ENCODE peak calls at places on chromosome 10, in six cellular contexts. One of them, this sample, is unnamed.

GRCh38 chr10:22988581-22989360 is 60.9 kb downstream of the ARMC3 start:
- DNase-seq in H9: no peak
- DNase-seq in IMR-90: peak; percentile 47
- DNase-seq in mesenchymal stem cell: peak; percentile 65
- DNase-seq in H1: no peak
- DNase-seq in trophoblast cell: peak; percentile 52
- DNase-seq in this sample: peak; percentile 60

GRCh38 chr10:89373916-89374711 is 3.7 kb upstream of the IFIT1B start:
- DNase-seq in H9: no peak
- DNase-seq in IMR-90: peak; percentile 94
- DNase-seq in mesenchymal stem cell: peak; percentile 86
- DNase-seq in H1: no peak
- DNase-seq in trophoblast cell: no peak
- DNase-seq in this sample: no peak

GRCh38 chr10:131838921-131839320 is 61.9 kb upstream of the PPP2R2D start:
- DNase-seq in H9: no peak
- DNase-seq in IMR-90: no peak
- DNase-seq in mesenchymal stem cell: no peak
- DNase-seq in H1: no peak
- DNase-seq in trophoblast cell: no peak
- DNase-seq in this sample: no peak

GRCh38 chr10:92342801-92343200 is 51.8 kb downstream of the MARCHF5 start:
- DNase-seq in H9: no peak
- DNase-seq in IMR-90: peak; percentile 61
- DNase-seq in mesenchymal stem cell: no peak
- DNase-seq in H1: no peak
- DNase-seq in trophoblast cell: no peak
- DNase-seq in this sample: no peak

GRCh38 chr10:125083576-125083920 is 76.8 kb downstream of the CTBP2 start:
- DNase-seq in H9: no peak
- DNase-seq in IMR-90: peak; percentile 97
- DNase-seq in mesenchymal stem cell: peak; percentile 98
- DNase-seq in H1: no peak
- DNase-seq in trophoblast cell: no peak
- DNase-seq in this sample: no peak

GRCh38 chr10:373516-374309 is 238.5 kb downstream of the ZMYND11 start:
- DNase-seq in H9: no peak
- DNase-seq in IMR-90: peak; percentile 63
- DNase-seq in mesenchymal stem cell: peak; percentile 79
- DNase-seq in H1: no peak
- DNase-seq in trophoblast cell: peak; percentile 55
- DNase-seq in this sample: peak; percentile 12

GRCh38 chr10:76523215-76523614 is 1091.8 kb downstream of the LRMDA start:
- DNase-seq in H9: no peak
- DNase-seq in IMR-90: no peak
- DNase-seq in mesenchymal stem cell: no peak
- DNase-seq in H1: no peak
- DNase-seq in trophoblast cell: no peak
- DNase-seq in this sample: no peak

GRCh38 chr10:35564276-35564982 is 40.7 kb upstream of the GJD4 start:
- DNase-seq in H9: no peak
- DNase-seq in IMR-90: peak; percentile 72
- DNase-seq in mesenchymal stem cell: peak; percentile 70
- DNase-seq in H1: no peak
- DNase-seq in trophoblast cell: no peak
- DNase-seq in this sample: no peak

GRCh38 chr10:86899128-86899527 is 58.3 kb downstream of the MMRN2 start:
- DNase-seq in H9: peak; percentile 58
- DNase-seq in IMR-90: no peak
- DNase-seq in mesenchymal stem cell: no peak
- DNase-seq in H1: no peak
- DNase-seq in trophoblast cell: no peak
- DNase-seq in this sample: peak; percentile 31

GRCh38 chr10:7157091-7157490 is 253.7 kb downstream of the SFMBT2 start:
- DNase-seq in H9: no peak
- DNase-seq in IMR-90: no peak
- DNase-seq in mesenchymal stem cell: no peak
- DNase-seq in H1: no peak
- DNase-seq in trophoblast cell: no peak
- DNase-seq in this sample: no peak

GRCh38 chr10:91350651-91351081 is 59.5 kb upstream of the HECTD2 start:
- DNase-seq in H9: no peak
- DNase-seq in IMR-90: no peak
- DNase-seq in mesenchymal stem cell: no peak
- DNase-seq in H1: no peak
- DNase-seq in trophoblast cell: no peak
- DNase-seq in this sample: no peak

GRCh38 chr10:100508691-100509150 is 10.9 kb downstream of the SEC31B start:
- DNase-seq in H9: peak; percentile 44
- DNase-seq in IMR-90: peak; percentile 66
- DNase-seq in mesenchymal stem cell: peak; percentile 72
- DNase-seq in H1: no peak
- DNase-seq in trophoblast cell: no peak
- DNase-seq in this sample: peak; percentile 66

GRCh38 chr10:91389636-91390512 is 20.3 kb upstream of the HECTD2 start:
- DNase-seq in H9: no peak
- DNase-seq in IMR-90: peak; percentile 71
- DNase-seq in mesenchymal stem cell: peak; percentile 69
- DNase-seq in H1: no peak
- DNase-seq in trophoblast cell: no peak
- DNase-seq in this sample: peak; percentile 47

GRCh38 chr10:133096616-133097269 is 9.0 kb downstream of the ADGRA1 start:
- DNase-seq in H9: no peak
- DNase-seq in IMR-90: no peak
- DNase-seq in mesenchymal stem cell: no peak
- DNase-seq in H1: no peak
- DNase-seq in trophoblast cell: no peak
- DNase-seq in this sample: no peak

GRCh38 chr10:104255244-104255981 is 721 bp downstream of the GSTO1 start:
- DNase-seq in H9: no peak
- DNase-seq in IMR-90: peak; percentile 90
- DNase-seq in mesenchymal stem cell: peak; percentile 92
- DNase-seq in H1: no peak
- DNase-seq in trophoblast cell: peak; percentile 34
- DNase-seq in this sample: no peak

GRCh38 chr10:62154231-62154630 is 114.4 kb downstream of the RTKN2 start:
- DNase-seq in H9: no peak
- DNase-seq in IMR-90: no peak
- DNase-seq in mesenchymal stem cell: no peak
- DNase-seq in H1: no peak
- DNase-seq in trophoblast cell: no peak
- DNase-seq in this sample: no peak

GRCh38 chr10:62155054-62155453 is 113.6 kb downstream of the RTKN2 start:
- DNase-seq in H9: no peak
- DNase-seq in IMR-90: no peak
- DNase-seq in mesenchymal stem cell: no peak
- DNase-seq in H1: no peak
- DNase-seq in trophoblast cell: no peak
- DNase-seq in this sample: no peak

GRCh38 chr10:62157601-62158000 is 111.0 kb downstream of the RTKN2 start:
- DNase-seq in H9: no peak
- DNase-seq in IMR-90: no peak
- DNase-seq in mesenchymal stem cell: no peak
- DNase-seq in H1: no peak
- DNase-seq in trophoblast cell: no peak
- DNase-seq in this sample: no peak

GRCh38 chr10:62149621-62150020 is 119.0 kb downstream of the RTKN2 start:
- DNase-seq in H9: no peak
- DNase-seq in IMR-90: no peak
- DNase-seq in mesenchymal stem cell: no peak
- DNase-seq in H1: no peak
- DNase-seq in trophoblast cell: no peak
- DNase-seq in this sample: no peak

DNA sequence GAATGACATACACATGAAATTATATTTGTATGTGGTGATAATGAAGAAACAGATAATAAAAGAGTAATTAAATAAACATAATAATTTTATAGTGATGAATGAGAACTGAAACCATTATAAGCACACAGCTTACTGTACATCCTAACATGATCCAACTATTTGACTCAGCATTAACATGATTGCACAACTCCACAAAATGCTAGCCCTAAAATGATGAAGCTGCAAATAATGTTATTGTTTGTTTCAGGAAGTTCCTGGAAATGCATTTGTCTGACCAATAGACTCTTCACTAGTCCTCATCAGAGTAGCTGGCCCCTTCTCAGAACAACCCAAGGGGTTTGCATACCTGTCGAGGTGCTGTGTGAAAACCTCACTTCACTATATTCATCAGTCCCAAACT is 115.5 kb downstream of the RTKN2 start:
- DNase-seq in H9: no peak
- DNase-seq in IMR-90: peak; percentile 85
- DNase-seq in mesenchymal stem cell: peak; percentile 33
- DNase-seq in H1: no peak
- DNase-seq in trophoblast cell: no peak
- DNase-seq in this sample: no peak
- H4K91ac ChIP-seq in H9: no peak overlapping the region
- H4K91ac ChIP-seq in IMR-90: no peak overlapping the region
- H4K91ac ChIP-seq in mesenchymal stem cell: no peak overlapping the region
- H4K91ac ChIP-seq in H1: no peak overlapping the region
- H4K91ac ChIP-seq in trophoblast cell: no peak overlapping the region
- H4K91ac ChIP-seq in this sample: no peak overlapping the region

GRCh38 chr10:77972148-77972547 is 45.6 kb upstream of the DLG5 start:
- DNase-seq in H9: no peak
- DNase-seq in IMR-90: no peak
- DNase-seq in mesenchymal stem cell: no peak
- DNase-seq in H1: no peak
- DNase-seq in trophoblast cell: no peak
- DNase-seq in this sample: no peak

GRCh38 chr10:77970869-77971803 is 44.6 kb upstream of the DLG5 start:
- DNase-seq in H9: no peak
- DNase-seq in IMR-90: peak; percentile 98
- DNase-seq in mesenchymal stem cell: peak; percentile 98
- DNase-seq in H1: no peak
- DNase-seq in trophoblast cell: peak; percentile 27
- DNase-seq in this sample: peak; percentile 14

GRCh38 chr10:77973276-77973675 is 46.7 kb upstream of the DLG5 start:
- DNase-seq in H9: no peak
- DNase-seq in IMR-90: no peak
- DNase-seq in mesenchymal stem cell: no peak
- DNase-seq in H1: no peak
- DNase-seq in trophoblast cell: no peak
- DNase-seq in this sample: no peak

GRCh38 chr10:77969029-77969635 is 42.6 kb upstream of the DLG5 start:
- DNase-seq in H9: no peak
- DNase-seq in IMR-90: no peak
- DNase-seq in mesenchymal stem cell: no peak
- DNase-seq in H1: no peak
- DNase-seq in trophoblast cell: no peak
- DNase-seq in this sample: no peak

DNA sequence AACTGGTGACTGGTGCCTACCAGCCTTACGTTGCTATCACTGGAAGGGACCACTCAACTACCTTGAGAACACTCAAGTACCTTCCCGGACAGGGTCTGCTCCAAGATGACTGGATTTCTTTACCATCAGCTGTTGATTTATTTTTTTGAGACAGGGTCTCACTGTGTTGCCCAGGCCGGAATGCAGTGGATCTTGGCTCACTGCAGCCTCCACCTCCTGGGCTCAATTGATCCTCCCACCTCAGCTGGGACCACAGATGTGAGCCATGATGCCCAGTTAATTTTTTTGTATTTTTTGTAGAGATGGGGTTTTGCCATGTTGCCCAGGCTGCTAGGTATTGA is 45.2 kb upstream of the DLG5 start:
- DNase-seq in H9: no peak
- DNase-seq in IMR-90: no peak
- DNase-seq in mesenchymal stem cell: no peak
- DNase-seq in H1: no peak
- DNase-seq in trophoblast cell: no peak
- DNase-seq in this sample: no peak
- H3K4ac ChIP-seq in H9: no peak overlapping the region
- H3K4ac ChIP-seq in IMR-90: peak overlapping the region; percentile 99
- H3K4ac ChIP-seq in mesenchymal stem cell: peak overlapping the region; percentile 17
- H3K4ac ChIP-seq in H1: no peak overlapping the region
- H3K4ac ChIP-seq in trophoblast cell: no peak overlapping the region
- H3K4ac ChIP-seq in this sample: no peak overlapping the region

DNA sequence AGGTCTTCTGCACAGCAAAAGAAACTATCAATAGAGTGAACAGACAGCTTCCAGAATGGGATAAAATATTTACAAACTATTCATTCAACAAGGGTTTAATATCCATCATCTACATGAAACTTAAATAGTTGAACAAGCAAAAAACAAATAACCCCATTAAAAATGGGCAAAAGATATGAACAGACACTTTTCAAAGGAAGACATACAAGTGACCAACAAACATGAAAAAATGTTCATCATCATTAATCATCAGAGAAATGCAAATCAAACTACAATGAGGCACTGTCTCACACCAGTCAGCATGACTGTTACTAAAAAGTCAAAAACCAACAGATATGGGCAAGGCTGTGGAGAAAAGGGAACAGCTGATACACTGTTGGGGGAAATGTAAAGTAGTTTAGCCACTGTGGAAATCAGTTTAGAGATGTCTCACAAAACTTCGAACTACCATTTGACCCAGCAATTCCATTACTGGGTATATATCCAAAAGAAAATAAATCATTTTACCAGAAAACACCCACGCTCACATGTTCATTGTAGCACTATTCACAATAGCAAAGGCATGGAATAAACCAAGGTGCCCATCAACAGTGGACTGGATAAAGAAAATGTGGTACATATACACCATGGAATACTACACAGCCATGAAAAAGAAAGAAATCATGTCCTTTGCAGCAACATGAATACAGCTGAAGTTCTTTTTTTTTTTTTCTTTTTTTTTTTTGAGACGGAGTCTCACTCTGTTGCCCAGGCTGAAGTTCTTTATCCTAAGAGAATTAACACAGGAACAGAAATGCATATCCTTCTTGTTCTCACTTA is 172.6 kb downstream of the KLF6 start:
- DNase-seq in H9: no peak
- DNase-seq in IMR-90: no peak
- DNase-seq in mesenchymal stem cell: no peak
- DNase-seq in H1: no peak
- DNase-seq in trophoblast cell: no peak
- DNase-seq in this sample: no peak
- H4K91ac ChIP-seq in H9: no peak overlapping the region
- H4K91ac ChIP-seq in IMR-90: no peak overlapping the region
- H4K91ac ChIP-seq in mesenchymal stem cell: no peak overlapping the region
- H4K91ac ChIP-seq in H1: no peak overlapping the region
- H4K91ac ChIP-seq in trophoblast cell: no peak overlapping the region
- H4K91ac ChIP-seq in this sample: no peak overlapping the region

DNA sequence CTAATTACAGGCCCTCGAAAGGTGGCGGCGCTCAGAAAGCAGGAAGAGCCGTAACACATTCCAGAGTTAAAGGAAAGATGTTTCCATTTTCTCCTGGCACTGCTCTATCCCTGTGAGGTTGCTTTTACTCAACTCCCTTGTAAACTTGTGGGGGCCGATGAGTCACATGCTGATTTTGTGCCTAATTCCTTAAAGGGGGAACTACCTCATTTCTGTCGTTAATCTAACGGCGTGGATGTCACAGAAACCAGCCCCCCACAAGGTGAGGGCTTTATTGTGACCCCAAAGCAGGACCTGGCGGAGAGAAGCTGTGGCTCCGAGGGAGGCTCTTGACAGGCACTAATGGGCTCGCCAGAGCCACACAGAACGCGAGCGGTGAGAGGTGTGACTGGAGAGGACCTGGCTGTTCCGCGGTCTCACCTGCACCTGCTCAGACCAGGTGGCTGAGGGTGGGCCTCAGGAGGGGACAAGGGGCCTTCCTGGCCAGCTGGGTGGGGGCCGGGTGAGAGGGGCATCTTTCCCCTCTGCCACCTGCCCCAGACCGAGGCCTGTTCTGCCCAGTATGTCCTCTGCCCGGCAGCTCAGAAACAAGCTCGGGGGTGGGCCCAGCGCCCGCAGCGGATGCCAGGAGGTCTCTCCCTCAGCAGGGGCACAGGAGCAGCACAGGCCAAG is 50.9 kb downstream of the CALML3 start:
- DNase-seq in H9: no peak
- DNase-seq in IMR-90: peak; percentile 78
- DNase-seq in mesenchymal stem cell: no peak
- DNase-seq in H1: no peak
- DNase-seq in trophoblast cell: no peak
- DNase-seq in this sample: no peak
- H3K4ac ChIP-seq in H9: no peak overlapping the region
- H3K4ac ChIP-seq in IMR-90: peak overlapping the region; percentile 93
- H3K4ac ChIP-seq in mesenchymal stem cell: no peak overlapping the region
- H3K4ac ChIP-seq in H1: no peak overlapping the region
- H3K4ac ChIP-seq in trophoblast cell: peak overlapping the region; percentile 13
- H3K4ac ChIP-seq in this sample: no peak overlapping the region

This sample was measured in neuronal stem cell.